ENCODE peak calls at places on chromosome 17, in eight cellular contexts. S is uterus, M is stomach, D is IMR-90, N is breast epithelium, H is prostate gland, W is heart left ventricle, L is Peyer's patch. I is an unnamed sample. For H3K9me3 and H3K36me3, the result is how much of the 10 kb centered on the place peaks cover.

GRCh38 chr17:60371416-60371815 is 20.5 kb downstream of the USP32 start:
- DNase-seq in W (no peak), N (no peak), S (no peak), M (no peak), L (no peak), D (no peak), H (no peak), I (no peak)

GRCh38 chr17:38584350-38584925 is 21.3 kb downstream of the SRCIN1 start:
- DNase-seq in L (peak), D (peak), H (peak), W (peak), S (peak), N (peak), M (peak), I (peak)

GRCh38 chr17:879546-879945 is 97.4 kb downstream of the MRM3 start:
- DNase-seq in M (peak), L (peak), W (peak), S (peak), N (peak), H (peak), D (peak), I (peak)

GRCh38 chr17:61878520-61878919 is 15.2 kb upstream of the BRIP1 start:
- DNase-seq in S (no peak), W (no peak), M (no peak), H (no peak), L (no peak), D (no peak), N (no peak), I (no peak)

GRCh38 chr17:872843-873242 is 90.7 kb downstream of the MRM3 start:
- DNase-seq in M (no peak), D (no peak), N (no peak), H (no peak), L (no peak), W (no peak), S (no peak), I (no peak)

GRCh38 chr17:7912927-7913524 is 3.1 kb downstream of the RNF227 start:
- DNase-seq in H (peak), L (no peak), N (no peak), W (no peak), D (peak), M (no peak), S (peak), I (peak)

GRCh38 chr17:14471052-14471451 is 170.2 kb downstream of the HS3ST3B1 start:
- DNase-seq in S (no peak), D (peak), H (no peak), N (no peak), L (no peak), M (no peak), W (no peak), I (no peak)

GRCh38 chr17:44919411-44919810 is 4.1 kb upstream of the GFAP start:
- DNase-seq in M (no peak), L (no peak), D (no peak), W (no peak), H (no peak), S (no peak), N (no peak), I (no peak)

GRCh38 chr17:2435181-2435741 is 34.4 kb upstream of the MNT start:
- DNase-seq in L (no peak), N (no peak), M (no peak), D (peak), W (no peak), S (no peak), H (no peak), I (peak)

GRCh38 chr17:45775148-45775547 is 9.0 kb upstream of the CRHR1 start:
- DNase-seq in M (no peak), S (no peak), W (no peak), D (no peak), N (peak), H (no peak), L (no peak), I (no peak)

GRCh38 chr17:334974-335481 is 17.6 kb downstream of the RPH3AL start:
- DNase-seq in L (peak), M (no peak), H (no peak), D (no peak), S (no peak), W (peak), N (no peak), I (no peak)

GRCh38 chr17:21686165-21687015 is 5.9 kb upstream of the KCNJ18 start:
- DNase-seq in W (no peak), H (no peak), D (no peak), S (no peak), L (no peak), M (no peak), N (no peak), I (no peak)

GRCh38 chr17:21688293-21688949 is 3.9 kb upstream of the KCNJ18 start:
- DNase-seq in L (no peak), S (no peak), W (no peak), M (no peak), H (no peak), N (no peak), D (no peak), I (no peak)

GRCh38 chr17:21689604-21690003 is 2.7 kb upstream of the KCNJ18 start:
- DNase-seq in S (peak), W (no peak), D (peak), L (no peak), N (no peak), M (no peak), H (no peak), I (peak)

DNA sequence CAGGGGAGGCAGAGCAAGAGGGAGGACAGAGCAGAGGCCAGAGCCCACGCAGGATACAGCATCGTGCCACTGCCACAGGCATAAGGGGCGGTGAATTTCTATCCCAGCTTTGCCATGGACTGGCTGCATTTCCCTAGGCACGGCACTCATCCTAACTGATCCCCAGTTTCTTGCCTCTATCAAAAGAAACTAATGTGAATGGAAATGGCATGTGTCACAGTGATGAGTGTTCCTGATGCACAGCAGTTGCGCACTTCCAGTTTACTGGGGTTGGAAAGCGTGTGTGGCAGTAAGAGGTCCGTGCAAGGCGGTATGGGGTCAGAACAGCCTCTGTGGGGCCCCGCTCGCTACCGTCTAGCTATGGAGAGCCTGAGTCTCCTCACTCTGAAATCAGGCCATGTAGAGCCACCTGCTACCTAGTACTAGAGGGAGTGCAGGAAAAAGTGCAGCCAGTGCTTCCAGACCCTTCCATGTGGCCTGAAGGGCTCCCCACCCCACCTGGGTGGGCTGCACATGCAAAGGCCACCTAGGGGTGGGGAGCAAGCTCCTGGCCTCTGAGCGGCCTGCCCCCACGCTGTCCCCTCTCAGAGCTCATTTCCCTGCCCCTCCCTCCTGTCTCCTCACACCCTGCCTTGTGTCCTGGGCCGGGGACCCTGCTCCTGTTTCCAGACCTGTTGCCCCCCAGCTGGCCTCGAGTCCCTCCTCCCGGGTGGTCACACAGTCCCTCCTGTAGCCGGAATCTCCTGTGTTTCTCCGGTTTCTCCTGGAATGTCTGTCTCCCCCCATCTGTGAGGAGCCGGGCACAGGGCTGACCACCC is 5.0 kb upstream of the KCNJ18 start:
- DNase-seq in D (no peak), H (no peak), L (no peak), S (no peak), M (no peak), N (no peak), W (no peak), I (no peak)
- H3K9me3 ChIP-seq in D (under half), H (under half), L (under half), S (under half), M (under half), N (under half), W (under half), I (under half)

GRCh38 chr17:47650525-47651522 is 1.1 kb downstream of the KPNB1 start:
- DNase-seq in S (peak), M (peak), H (peak), D (peak), W (peak), L (peak), N (peak), I (peak)

GRCh38 chr17:47654991-47655390 is 5.3 kb downstream of the KPNB1 start:
- DNase-seq in L (no peak), M (peak), S (no peak), H (no peak), W (no peak), D (no peak), N (no peak), I (no peak)

GRCh38 chr17:47653442-47653841 is 3.7 kb downstream of the KPNB1 start:
- DNase-seq in M (no peak), H (no peak), N (no peak), L (no peak), W (no peak), D (no peak), S (no peak), I (no peak)

GRCh38 chr17:47651704-47652103 is 2.0 kb downstream of the KPNB1 start:
- DNase-seq in S (no peak), L (no peak), M (no peak), W (no peak), H (no peak), D (no peak), N (no peak), I (no peak)

GRCh38 chr17:47652570-47652969 is 2.9 kb downstream of the KPNB1 start:
- DNase-seq in N (no peak), D (peak), M (no peak), H (no peak), S (no peak), W (no peak), L (no peak), I (no peak)
- H3K36me3 ChIP-seq in N (under half), D (under half), M (under half), H (under half), S (under half), W (under half), L (under half), I (under half)

GRCh38 chr17:81867952-81868673 is 3.0 kb downstream of the ARHGDIA start:
- DNase-seq in L (no peak), S (no peak), N (no peak), M (no peak), H (no peak), W (no peak), D (no peak), I (no peak)

GRCh38 chr17:81870155-81870977 is 771 bp downstream of the ARHGDIA start:
- DNase-seq in S (peak), M (peak), L (peak), W (peak), N (no peak), D (peak), H (no peak), I (peak)

GRCh38 chr17:81867123-81867951 is 3.8 kb downstream of the ARHGDIA start:
- DNase-seq in L (peak), N (no peak), H (no peak), W (no peak), D (peak), S (no peak), M (peak), I (no peak)

GRCh38 chr17:81869221-81870154 is 1.6 kb downstream of the ARHGDIA start:
- DNase-seq in W (peak), M (peak), D (no peak), S (peak), H (no peak), N (no peak), L (peak), I (peak)

DNA sequence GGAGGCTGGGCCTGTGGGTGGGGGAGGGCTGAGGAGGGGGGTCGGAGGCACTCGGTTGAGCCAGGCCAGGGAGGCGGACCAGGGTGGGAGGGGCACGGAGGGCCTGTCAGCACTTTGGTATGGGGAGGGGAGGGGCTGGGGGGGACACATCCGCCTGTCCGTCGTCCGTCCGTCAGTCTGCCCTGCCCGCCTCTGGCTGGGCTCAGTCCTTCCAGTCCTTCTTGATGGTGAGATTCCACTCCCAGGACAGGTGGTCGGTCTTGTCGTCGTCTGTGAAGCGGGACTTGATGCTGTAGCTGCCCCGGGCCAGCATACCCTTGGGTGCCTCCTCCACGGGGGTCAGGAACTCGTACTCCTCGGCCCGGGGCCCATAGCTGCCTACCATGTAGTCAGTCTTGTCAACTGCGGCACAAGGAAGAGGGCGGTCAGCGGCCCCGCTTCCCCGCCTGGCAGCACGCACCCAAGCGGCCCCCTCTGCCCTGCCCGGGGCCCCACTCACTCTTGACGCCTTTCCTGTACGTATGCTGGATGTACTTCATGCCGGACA is 2.4 kb downstream of the ARHGDIA start:
- DNase-seq in W (peak), N (no peak), L (peak), S (peak), D (peak), M (no peak), H (no peak), I (peak)
- TF ChIP-seq POLR2A in W (no peak), N (no peak), L (no peak), S (no peak), D (no peak), M (no peak), H (no peak), I (no peak)

GRCh38 chr17:6509295-6509771 is 47.0 kb downstream of the PITPNM3 start:
- DNase-seq in W (no peak), S (no peak), H (no peak), L (no peak), M (no peak), D (peak), N (no peak), I (no peak)

GRCh38 chr17:6509921-6510320 is 46.4 kb downstream of the PITPNM3 start:
- DNase-seq in W (no peak), H (no peak), S (no peak), N (no peak), L (no peak), M (no peak), D (no peak), I (no peak)

GRCh38 chr17:6507535-6507934 is 48.8 kb downstream of the PITPNM3 start:
- DNase-seq in L (no peak), D (peak), H (no peak), W (no peak), M (no peak), S (peak), N (no peak), I (no peak)

GRCh38 chr17:6508026-6508425 is 48.3 kb downstream of the PITPNM3 start:
- DNase-seq in S (no peak), M (no peak), H (no peak), N (no peak), W (no peak), D (no peak), L (no peak), I (no peak)

DNA sequence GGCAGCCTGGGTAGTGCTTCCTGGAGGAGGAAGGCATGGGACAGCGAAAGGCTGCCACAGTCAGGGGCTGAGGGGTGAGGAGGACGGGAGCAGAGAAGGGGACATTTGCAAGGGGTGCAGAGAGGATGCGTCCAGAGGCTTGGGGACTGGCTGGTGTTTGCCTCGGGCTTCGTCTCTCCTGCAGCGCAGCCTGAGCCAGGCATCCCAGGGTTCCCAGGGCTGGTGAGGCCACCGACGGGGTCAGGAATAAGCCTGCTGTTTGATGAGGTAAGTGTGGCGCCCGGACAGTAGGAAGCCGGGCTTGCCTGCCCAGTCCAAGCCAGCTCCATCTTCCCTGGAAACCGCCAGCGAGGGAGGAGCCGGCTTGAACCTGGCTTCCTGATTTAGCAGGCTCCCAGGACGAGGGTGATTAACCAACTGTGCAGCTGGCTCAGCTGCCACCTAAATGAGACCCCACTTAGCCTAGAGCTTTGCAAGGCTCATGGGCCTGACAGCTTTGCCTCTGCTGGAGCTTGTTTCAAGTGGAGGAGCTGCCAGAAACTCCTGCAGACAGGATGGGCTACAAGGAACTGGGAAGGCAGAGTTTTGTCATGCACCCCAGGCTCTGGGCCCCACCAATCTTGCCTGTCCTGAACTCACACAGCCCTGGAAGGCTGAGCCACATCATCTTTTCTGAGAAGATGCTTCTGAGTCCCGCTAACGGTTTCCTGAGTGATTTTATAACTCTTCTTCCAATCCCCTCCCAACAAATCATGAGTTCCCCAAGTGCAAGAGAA is 47.6 kb downstream of the PITPNM3 start:
- DNase-seq in W (no peak), D (no peak), M (no peak), L (no peak), H (no peak), S (no peak), N (no peak), I (no peak)
- H3K9me3 ChIP-seq in W (under half), D (under half), M (under half), L (under half), H (under half), S (under half), N (under half), I (under half)

DNA sequence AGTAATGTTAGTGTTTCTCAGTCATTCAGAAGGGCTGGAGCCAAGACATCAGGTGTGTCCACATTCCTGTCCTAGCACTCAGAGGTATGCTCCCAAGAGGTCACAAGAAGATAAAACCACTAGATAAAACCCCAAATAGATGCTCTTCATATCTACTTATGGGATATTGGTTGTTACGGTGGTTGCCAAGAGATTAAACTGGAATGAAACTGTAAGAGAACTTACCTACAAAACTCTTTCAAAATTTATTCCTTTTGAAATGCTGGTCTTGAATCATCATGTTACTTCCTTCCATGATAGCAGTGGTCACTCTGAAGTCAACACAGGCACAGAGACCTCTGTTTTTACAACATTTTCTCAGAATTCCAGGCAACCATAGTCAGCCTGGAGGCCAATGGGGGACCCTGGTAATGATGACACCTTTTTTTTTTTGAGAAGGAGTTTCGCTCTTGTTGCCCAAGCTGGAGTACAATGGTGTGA is 122.4 kb upstream of the WSCD1 start:
- DNase-seq in H (no peak), D (no peak), S (no peak), L (no peak), M (no peak), W (no peak), N (no peak), I (no peak)
- H3K36me3 ChIP-seq in H (under half), D (under half), S (under half), L (under half), M (under half), W (under half), N (under half), I (under half)